ENCODE peak calls at places on chromosomes 1 and 21, in six cellular contexts. P, C, L, I, E and R are unnamed samples.

GRCh38 chr1:165365344-165365743 is 8.8 kb upstream of the LMX1A start:
- DNase-seq in P (no peak), C (no peak), L (no peak), I (no peak), E (no peak), R (peak; percentile 76)

GRCh38 chr1:113375878-113376277 is 14.4 kb upstream of the MAGI3 start:
- DNase-seq in P (no peak), C (no peak), L (no peak), I (no peak), E (no peak), R (no peak)

GRCh38 chr1:54460861-54461382 is 54.7 kb upstream of the SSBP3 start:
- DNase-seq in P (no peak), C (no peak), L (no peak), I (no peak), E (no peak), R (no peak)

GRCh38 chr1:93579891-93580290 is 101.7 kb downstream of the BCAR3 start:
- DNase-seq in P (peak; percentile 97), C (no peak), L (peak; percentile 90), I (peak; percentile 39), E (no peak), R (peak; percentile 45)

GRCh38 chr1:30805301-30806003 is 47.9 kb upstream of the LAPTM5 start:
- DNase-seq in P (no peak), C (no peak), L (no peak), I (no peak), E (no peak), R (no peak)

GRCh38 chr21:45719177-45719802 is 75.8 kb downstream of the PCBP3 start:
- DNase-seq in P (no peak), C (no peak), L (no peak), I (no peak), E (no peak), R (no peak)

GRCh38 chr1:64505944-64506658 is 36.2 kb downstream of the CACHD1 start:
- DNase-seq in P (no peak), C (no peak), L (no peak), I (no peak), E (no peak), R (peak; percentile 64)

GRCh38 chr1:212118167-212118871 is 82.8 kb downstream of the DTL start:
- DNase-seq in P (peak; percentile 56), C (no peak), L (no peak), I (no peak), E (no peak), R (no peak)

GRCh38 chr1:245512980-245513578 is 358.3 kb downstream of the KIF26B start:
- DNase-seq in P (no peak), C (no peak), L (no peak), I (no peak), E (peak; percentile 54), R (peak; percentile 67)

GRCh38 chr1:93042134-93042821 is 36.8 kb upstream of the MTF2 start:
- DNase-seq in P (no peak), C (no peak), L (no peak), I (no peak), E (no peak), R (no peak)

GRCh38 chr1:190738321-190738720 is 260.7 kb upstream of the BRINP3 start:
- DNase-seq in P (peak; percentile 70), C (no peak), L (no peak), I (no peak), E (no peak), R (no peak)

DNA sequence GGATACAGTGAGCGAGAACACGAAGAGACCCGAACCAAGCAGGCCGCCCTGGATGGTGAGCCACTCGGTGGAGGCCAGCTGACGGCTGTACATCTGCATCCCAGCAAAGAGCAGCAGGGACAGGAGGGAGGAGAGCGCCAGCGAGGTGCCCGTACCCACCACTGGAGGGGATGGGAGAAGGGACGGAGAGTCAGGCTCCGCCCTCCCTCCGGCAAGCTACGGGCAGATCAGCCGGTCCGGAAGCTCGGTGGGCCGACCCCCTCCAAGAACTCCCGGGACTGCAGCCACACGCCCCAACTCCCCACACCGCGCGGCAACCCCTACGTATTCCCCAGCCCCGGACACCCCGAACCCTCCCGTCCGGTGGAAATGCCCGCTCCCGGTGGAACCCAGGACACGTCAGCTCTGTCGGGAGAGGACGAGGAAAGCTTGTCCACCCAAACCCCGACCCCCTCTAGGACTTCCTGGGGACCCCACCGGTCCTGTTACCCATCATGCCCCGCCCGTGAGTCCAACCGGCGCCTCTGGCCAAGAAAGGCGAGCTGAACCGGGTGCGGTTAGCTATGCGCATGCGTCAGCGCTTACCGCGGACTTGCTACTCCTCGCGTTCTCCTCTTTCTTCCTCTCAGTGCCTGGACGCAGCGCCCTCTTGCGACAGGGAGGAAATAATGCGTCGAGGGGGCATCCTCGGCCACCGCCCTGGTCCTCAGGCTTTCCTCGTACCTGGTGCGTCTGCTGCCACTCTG is at the start of gene KRTCAP2:
- DNase-seq in P (peak; percentile 95), C (peak; percentile 96), L (peak; percentile 96), I (peak; percentile 95), E (peak; percentile 97), R (peak; percentile 98)
- H3K4ac ChIP-seq in P (peak within 1 kb of the TSS; percentile 92), C (peak within 1 kb of the TSS; percentile 54), L (peak within 1 kb of the TSS; percentile 57), I (peak within 1 kb of the TSS; percentile 98), E (no peak within 1 kb of the TSS), R (peak within 1 kb of the TSS; percentile 57)

GRCh38 chr1:21937034-21937371 is at the start of gene HSPG2:
- DNase-seq in P (no peak), C (no peak), L (no peak), I (no peak), E (no peak), R (no peak)
- H3K23ac ChIP-seq in P (peak within 1 kb of the TSS; percentile 98), C (peak within 1 kb of the TSS; percentile 89), L (peak within 1 kb of the TSS; percentile 66), I (peak within 1 kb of the TSS; percentile 97), E (no peak within 1 kb of the TSS), R (peak within 1 kb of the TSS; percentile 99)

GRCh38 chr1:203861379-203862184 is at the start of gene SNRPE:
- DNase-seq in P (peak; percentile 98), C (peak; percentile 99), L (peak; percentile 99), I (peak; percentile 98), E (peak; percentile 99), R (peak; percentile 99)
- H3K4ac ChIP-seq in P (peak within 1 kb of the TSS; percentile 98), C (no peak within 1 kb of the TSS), L (peak within 1 kb of the TSS; percentile 19), I (peak within 1 kb of the TSS; percentile 97), E (no peak within 1 kb of the TSS), R (peak within 1 kb of the TSS; percentile 1)

GRCh38 chr1:8281843-8282509 is 35.9 kb upstream of the SLC45A1 start:
- DNase-seq in P (peak; percentile 16), C (no peak), L (no peak), I (no peak), E (no peak), R (no peak)

GRCh38 chr1:8285103-8285502 is 32.8 kb upstream of the SLC45A1 start:
- DNase-seq in P (no peak), C (no peak), L (no peak), I (no peak), E (no peak), R (no peak)

GRCh38 chr1:8285965-8286364 is 31.9 kb upstream of the SLC45A1 start:
- DNase-seq in P (no peak), C (no peak), L (no peak), I (no peak), E (no peak), R (no peak)

GRCh38 chr1:8284167-8284566 is 33.7 kb upstream of the SLC45A1 start:
- DNase-seq in P (peak; percentile 72), C (no peak), L (peak; percentile 70), I (no peak), E (no peak), R (no peak)

GRCh38 chr1:8283058-8283884 is 34.6 kb upstream of the SLC45A1 start:
- DNase-seq in P (no peak), C (no peak), L (peak; percentile 22), I (no peak), E (no peak), R (no peak)
- H3K23ac ChIP-seq in P (no peak overlapping the region), C (no peak overlapping the region), L (no peak overlapping the region), I (no peak overlapping the region), E (no peak overlapping the region), R (no peak overlapping the region)

DNA sequence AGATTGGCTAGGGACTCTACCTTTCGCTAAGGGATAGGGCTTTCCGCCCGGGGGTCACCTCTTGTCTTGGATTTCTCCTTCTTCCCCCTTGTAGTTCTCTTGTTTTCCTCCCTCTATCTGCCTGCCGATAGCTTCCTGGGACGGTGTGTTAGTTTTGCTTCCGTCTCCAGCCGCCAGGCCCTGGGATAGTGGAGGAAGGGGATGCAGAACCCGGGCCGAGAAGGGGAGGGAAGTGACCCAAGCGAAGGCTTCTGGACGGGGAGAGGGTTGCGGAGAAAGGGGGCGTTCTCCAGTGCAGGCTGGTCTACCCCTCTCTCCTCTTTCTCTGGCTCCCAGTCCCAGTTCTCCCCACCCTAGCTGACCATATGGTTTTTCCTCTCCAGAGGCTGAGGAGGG is 871 bp downstream of the TUFT1 start:
- DNase-seq in P (no peak), C (no peak), L (peak; percentile 43), I (peak; percentile 79), E (peak; percentile 55), R (peak; percentile 84)
- H3K4ac ChIP-seq in P (peak overlapping the region; percentile 77), C (no peak overlapping the region), L (no peak overlapping the region), I (no peak overlapping the region), E (no peak overlapping the region), R (no peak overlapping the region)

DNA sequence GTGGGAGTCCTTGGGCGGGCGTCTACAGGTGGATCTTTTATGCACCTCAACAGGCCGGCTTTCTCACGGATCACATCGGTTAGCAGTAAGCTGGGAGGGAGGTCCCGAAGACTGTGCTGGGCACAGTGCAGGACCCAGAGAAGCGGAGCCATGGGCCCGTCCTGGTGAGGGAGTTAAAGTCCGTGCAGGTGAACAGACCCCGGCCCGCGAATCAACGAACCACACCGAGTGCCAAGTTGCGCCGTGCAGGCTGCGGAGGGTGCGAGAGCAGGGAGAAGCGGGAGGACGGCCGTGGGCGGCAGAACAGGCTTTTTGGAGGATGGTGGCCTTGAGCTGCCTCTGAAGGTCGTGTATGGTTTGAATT is 233.3 kb downstream of the SDCCAG8 start:
- DNase-seq in P (no peak), C (no peak), L (no peak), I (no peak), E (no peak), R (no peak)
- H3K23ac ChIP-seq in P (no peak overlapping the region), C (no peak overlapping the region), L (no peak overlapping the region), I (no peak overlapping the region), E (no peak overlapping the region), R (no peak overlapping the region)